ENCODE peak calls at places on chromosomes 3 and 15, in five cellular contexts. G is heart right ventricle, S is Panc1, U is GM13976, P is Calu3. I is an unnamed sample.

GRCh38 chr3:169846458-169847193 is 23.1 kb downstream of the LRRC31 start:
- DNase-seq in G (no peak), S (no peak), U (peak), P (no peak), I (peak)

GRCh38 chr3:48558446-48559134 is 2.0 kb upstream of the PFKFB4 start:
- DNase-seq in G (peak), S (no peak), U (no peak), P (no peak), I (no peak)

GRCh38 chr3:42684632-42685362 is 540 bp upstream of the KLHL40 start:
- DNase-seq in G (no peak), S (no peak), U (no peak), P (no peak), I (no peak)

GRCh38 chr3:72347819-72348319 is 500.4 kb downstream of the SHQ1 start:
- DNase-seq in G (peak), S (no peak), U (no peak), P (peak), I (peak)

GRCh38 chr15:33735637-33736247 is 232.6 kb upstream of the CHRM5 start:
- DNase-seq in G (no peak), S (peak), U (peak), P (no peak), I (no peak)

GRCh38 chr15:66592505-66593218 is 26.9 kb upstream of the LCTL start:
- DNase-seq in G (no peak), S (no peak), U (no peak), P (no peak), I (no peak)

GRCh38 chr3:5891721-5892120 is 704.2 kb downstream of the EDEM1 start:
- DNase-seq in G (no peak), S (no peak), U (no peak), P (no peak), I (no peak)

GRCh38 chr15:64193971-64194370 is 31.1 kb upstream of the PPIB start:
- DNase-seq in G (no peak), S (no peak), U (no peak), P (no peak), I (no peak)

GRCh38 chr3:48407542-48408099 is 22.3 kb downstream of the PLXNB1 start:
- DNase-seq in G (peak), S (no peak), U (peak), P (no peak), I (no peak)

GRCh38 chr15:34109775-34110663 is 8.1 kb downstream of the PGBD4 start:
- DNase-seq in G (no peak), S (no peak), U (peak), P (peak), I (peak)

GRCh38 chr15:40438712-40439111 is 2.0 kb upstream of the BAHD1 start:
- DNase-seq in G (no peak), S (no peak), U (no peak), P (no peak), I (no peak)

GRCh38 chr3:48446043-48446424 is 503 bp upstream of the ATRIP start:
- DNase-seq in G (no peak), S (no peak), U (no peak), P (no peak), I (no peak)

GRCh38 chr3:133135303-133135702 is 97.1 kb downstream of the TMEM108 start:
- DNase-seq in G (no peak), S (no peak), U (no peak), P (no peak), I (no peak)

GRCh38 chr15:95734422-95735316 is 595.8 kb upstream of the NR2F2 start:
- DNase-seq in G (no peak), S (no peak), U (no peak), P (no peak), I (no peak)

GRCh38 chr15:92809880-92810361 is 90.2 kb upstream of the CHD2 start:
- DNase-seq in G (peak), S (no peak), U (no peak), P (peak), I (peak)

GRCh38 chr3:141331370-141332318 is 36.7 kb upstream of the ZBTB38 start:
- DNase-seq in G (peak), S (peak), U (no peak), P (peak), I (no peak)

GRCh38 chr3:106004137-106004600 is 135.4 kb upstream of the CBLB start:
- DNase-seq in G (no peak), S (no peak), U (no peak), P (no peak), I (no peak)

GRCh38 chr3:81744366-81744765 is 17.1 kb downstream of the GBE1 start:
- DNase-seq in G (peak), S (peak), U (no peak), P (no peak), I (no peak)

GRCh38 chr3:8985411-8985831 is 22.1 kb upstream of the RAD18 start:
- DNase-seq in G (no peak), S (no peak), U (no peak), P (no peak), I (no peak)

GRCh38 chr3:33750216-33750558 is 32.1 kb upstream of the CLASP2 start:
- DNase-seq in G (no peak), S (no peak), U (no peak), P (no peak), I (no peak)

GRCh38 chr3:10744098-10744465 is 71.9 kb upstream of the SLC6A11 start:
- DNase-seq in G (no peak), S (no peak), U (no peak), P (peak), I (no peak)

GRCh38 chr3:43378066-43378935 is 92.0 kb downstream of the SNRK start:
- DNase-seq in G (no peak), S (no peak), U (peak), P (peak), I (no peak)

GRCh38 chr15:92393287-92393993 is at the start of gene ST8SIA2:
- DNase-seq in G (peak), S (no peak), U (peak), P (no peak), I (peak)

GRCh38 chr15:80999623-81000036 is 1.1 kb upstream of the TLNRD1 start:
- DNase-seq in G (no peak), S (no peak), U (peak), P (peak), I (peak)

GRCh38 chr15:83515171-83515570 is 68.0 kb downstream of the SH3GL3 start:
- DNase-seq in G (no peak), S (no peak), U (no peak), P (no peak), I (no peak)

GRCh38 chr3:83770664-83771402 is 1188.0 kb upstream of the CADM2 start:
- DNase-seq in G (no peak), S (no peak), U (no peak), P (no peak), I (no peak)

GRCh38 chr3:192916455-192917257 is 1.0 kb downstream of the MB21D2 start:
- DNase-seq in G (peak), S (no peak), U (peak), P (peak), I (peak)

GRCh38 chr3:179272385-179272784 is 21.5 kb upstream of the KCNMB3 start:
- DNase-seq in G (no peak), S (no peak), U (no peak), P (peak), I (no peak)
- TF ChIP-seq CTCF in G (peak), S (peak), U (no peak), P (peak), I (peak)

GRCh38 chr15:63013052-63013808 is 29.3 kb upstream of the TPM1 start:
- DNase-seq in G (no peak), S (no peak), U (no peak), P (no peak), I (no peak)

GRCh38 chr15:63015618-63016017 is 26.9 kb upstream of the TPM1 start:
- DNase-seq in G (peak), S (peak), U (no peak), P (peak), I (no peak)

GRCh38 chr15:63014578-63014977 is 28.0 kb upstream of the TPM1 start:
- DNase-seq in G (no peak), S (no peak), U (no peak), P (no peak), I (no peak)

GRCh38 chr15:63018639-63019038 is 23.9 kb upstream of the TPM1 start:
- DNase-seq in G (no peak), S (no peak), U (no peak), P (no peak), I (no peak)

DNA sequence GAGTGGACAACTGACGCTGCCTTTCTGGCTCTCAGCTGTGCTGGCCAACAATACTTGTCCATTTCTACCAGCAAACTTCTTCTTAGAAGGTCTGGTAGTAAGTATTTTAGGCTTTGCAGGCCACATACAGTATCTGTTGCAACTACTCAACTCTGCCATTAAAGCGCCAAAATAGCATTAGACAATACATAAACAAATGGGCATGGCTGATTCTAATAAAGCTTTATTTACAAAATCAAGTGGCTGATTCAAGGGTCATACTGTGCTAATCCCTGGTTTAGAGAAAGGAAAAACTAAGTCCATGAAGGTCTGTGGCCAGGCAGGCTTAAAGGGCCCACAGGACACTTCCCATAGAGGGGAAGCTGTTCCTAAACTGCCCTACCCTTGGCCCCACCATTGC is 26.3 kb upstream of the TPM1 start:
- DNase-seq in G (no peak), S (no peak), U (no peak), P (no peak), I (no peak)
- TF ChIP-seq CTCF in G (no peak), S (no peak), U (no peak), P (no peak), I (no peak)

DNA sequence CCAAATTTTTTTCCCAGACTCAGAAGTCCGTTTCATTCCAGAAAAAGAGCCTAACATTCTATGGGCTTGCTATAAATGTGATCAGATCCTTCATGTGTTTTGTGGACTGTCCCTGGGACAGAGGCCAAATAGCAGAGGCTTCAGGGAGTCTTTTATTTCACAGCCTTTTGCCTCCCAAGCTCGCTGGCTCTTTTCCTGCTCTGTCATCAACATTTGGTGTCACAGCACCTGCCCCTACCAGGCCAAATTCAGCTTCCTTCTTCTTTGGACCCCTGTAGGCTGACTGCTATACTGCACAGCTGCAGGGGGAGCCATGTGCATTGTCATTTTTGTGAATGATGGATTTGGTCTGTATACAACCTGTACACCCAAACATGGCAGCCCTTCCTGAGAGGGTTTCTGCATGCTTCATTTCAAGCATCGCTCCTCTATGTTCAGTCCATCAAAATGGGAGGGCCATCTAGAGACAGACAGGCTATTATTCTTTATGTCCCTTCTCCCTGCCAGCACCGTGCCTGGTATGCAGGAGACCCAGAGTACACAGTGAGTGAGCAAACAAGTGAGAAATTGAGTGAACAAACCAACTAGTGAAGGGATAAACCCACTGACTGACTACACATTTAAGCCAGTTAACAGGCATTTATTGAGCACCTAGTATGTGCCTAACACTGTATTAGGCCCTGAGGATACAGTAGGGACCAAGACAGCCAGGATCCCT is 17.9 kb upstream of the RPP14 start:
- DNase-seq in G (no peak), S (no peak), U (no peak), P (no peak), I (no peak)
- TF ChIP-seq CTCF in G (no peak), S (no peak), U (no peak), P (no peak), I (peak)

GRCh38 chr15:99369250-99369649 is 118.0 kb downstream of the LRRC28 start:
- DNase-seq in G (no peak), S (no peak), U (no peak), P (no peak), I (no peak)

GRCh38 chr15:99368743-99369142 is 117.5 kb downstream of the LRRC28 start:
- DNase-seq in G (no peak), S (no peak), U (no peak), P (no peak), I (no peak)

GRCh38 chr15:99366013-99366412 is 114.7 kb downstream of the LRRC28 start:
- DNase-seq in G (no peak), S (no peak), U (no peak), P (no peak), I (no peak)

DNA sequence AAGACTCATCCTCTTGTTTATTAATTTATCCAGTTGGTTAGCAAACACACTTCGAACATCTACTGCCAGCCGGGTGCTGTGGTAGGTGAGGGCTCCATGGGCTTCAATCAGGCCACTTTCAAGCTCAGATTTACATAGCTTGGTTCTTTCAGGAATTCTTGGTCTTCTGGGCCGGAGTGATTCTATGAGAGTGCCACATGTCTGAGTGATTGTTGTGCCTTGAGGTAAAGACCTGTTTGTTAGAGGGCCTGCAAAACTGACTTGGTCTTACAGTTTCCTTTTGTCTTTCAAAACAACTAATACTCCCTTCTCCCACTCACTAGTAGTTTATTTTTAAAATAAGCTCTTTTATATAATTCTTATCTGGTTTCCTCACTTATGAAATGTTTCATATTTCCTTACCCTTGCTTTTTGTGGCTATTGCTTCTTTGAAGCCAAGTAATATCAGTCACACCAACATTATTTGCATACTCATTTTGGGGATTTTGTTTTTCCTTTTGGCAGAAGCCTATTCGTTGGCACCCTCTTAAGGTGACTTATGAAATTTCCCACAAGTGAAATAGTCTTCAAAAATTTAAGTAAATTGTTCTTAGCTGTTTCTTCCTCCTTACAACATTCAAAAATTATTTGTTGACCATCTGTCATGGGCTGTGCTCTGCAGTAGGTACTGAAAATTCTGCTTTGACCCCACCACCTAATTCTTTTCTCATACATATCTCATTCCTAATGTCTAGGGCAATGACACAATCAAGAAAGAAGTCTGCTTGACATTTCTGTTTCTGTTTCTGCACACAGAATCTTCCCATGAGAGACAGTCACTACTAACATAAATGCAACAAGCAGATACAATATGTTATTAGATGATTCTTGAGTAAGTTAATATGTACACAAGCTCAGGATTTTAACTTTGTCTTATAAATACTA is 120.2 kb downstream of the LRRC28 start:
- DNase-seq in G (no peak), S (no peak), U (no peak), P (no peak), I (peak)
- TF ChIP-seq CTCF in G (no peak), S (no peak), U (no peak), P (no peak), I (peak)

GRCh38 chr15:89998923-89999675 is 2.0 kb upstream of the ZNF710 start:
- DNase-seq in G (no peak), S (no peak), U (no peak), P (no peak), I (no peak)
- TF ChIP-seq CTCF in G (no peak), S (no peak), U (no peak), P (no peak), I (no peak)

GRCh38 chr15:101647251-101647650 is 4.9 kb downstream of the TM2D3 start:
- DNase-seq in G (no peak), S (no peak), U (no peak), P (no peak), I (no peak)
- TF ChIP-seq CTCF in G (no peak), S (no peak), U (no peak), P (no peak), I (no peak)

I was measured in GM06990.